ENCODE peak calls at places on chromosomes 16 and 17, in six cellular contexts. F is GM13976, Y is suprapubic skin, D is T-helper 9 cell, H is SK-MEL-5, X is ELR. I is an unnamed sample.

GRCh38 chr16:81499576-81500380 is 55.2 kb downstream of the CMIP start:
- DNase-seq in F (no peak), Y (no peak), D (no peak), H (no peak), X (no peak), I (no peak)

GRCh38 chr17:4272213-4272975 is 8.6 kb upstream of the ANKFY1 start:
- DNase-seq in F (no peak), Y (no peak), D (no peak), H (no peak), X (no peak), I (no peak)

GRCh38 chr17:42402121-42402516 is 13.9 kb upstream of the STAT3 start:
- DNase-seq in F (no peak), Y (no peak), D (no peak), H (no peak), X (peak; percentile 62), I (no peak)

GRCh38 chr16:600781-601180 is 10.9 kb downstream of the RAB40C start:
- DNase-seq in F (no peak), Y (no peak), D (no peak), H (peak; percentile 52), X (no peak), I (no peak)

GRCh38 chr16:22198547-22199293 is 7.4 kb upstream of the EEF2K start:
- DNase-seq in F (peak; percentile 51), Y (no peak), D (no peak), H (no peak), X (peak; percentile 29), I (no peak)

GRCh38 chr16:75096730-75097129 is 19.9 kb downstream of the LDHD start:
- DNase-seq in F (no peak), Y (no peak), D (no peak), H (peak; percentile 20), X (peak; percentile 23), I (no peak)

GRCh38 chr16:56776562-56776961 is 46.6 kb downstream of the NUP93 start:
- DNase-seq in F (no peak), Y (no peak), D (no peak), H (no peak), X (no peak), I (no peak)

GRCh38 chr17:70636517-70637133 is 467.3 kb downstream of the KCNJ2 start:
- DNase-seq in F (peak; percentile 34), Y (no peak), D (no peak), H (peak; percentile 85), X (peak; percentile 67), I (no peak)

GRCh38 chr16:85366031-85366763 is 246.9 kb upstream of the GSE1 start:
- DNase-seq in F (no peak), Y (peak; percentile 60), D (no peak), H (no peak), X (no peak), I (no peak)

GRCh38 chr17:78986048-78986648 is 6.4 kb upstream of the LGALS3BP start:
- DNase-seq in F (no peak), Y (no peak), D (no peak), H (peak; percentile 88), X (peak; percentile 43), I (no peak)

GRCh38 chr16:47888142-47888541 is 267.7 kb downstream of the ABCC12 start:
- DNase-seq in F (no peak), Y (no peak), D (no peak), H (no peak), X (peak; percentile 79), I (no peak)

GRCh38 chr17:47699536-47699840 is 5.5 kb downstream of the TBKBP1 start:
- DNase-seq in F (no peak), Y (no peak), D (no peak), H (no peak), X (no peak), I (no peak)

GRCh38 chr17:60383379-60383778 is 8.6 kb downstream of the USP32 start:
- DNase-seq in F (no peak), Y (no peak), D (no peak), H (no peak), X (no peak), I (no peak)

GRCh38 chr16:82761858-82762257 is 135.1 kb downstream of the CDH13 start:
- DNase-seq in F (no peak), Y (no peak), D (no peak), H (no peak), X (peak; percentile 42), I (no peak)

GRCh38 chr16:56603589-56603988 is 4.8 kb upstream of the MT2A start:
- DNase-seq in F (no peak), Y (no peak), D (no peak), H (peak; percentile 53), X (peak; percentile 74), I (no peak)

GRCh38 chr17:14297161-14297851 is 3.6 kb upstream of the HS3ST3B1 start:
- DNase-seq in F (no peak), Y (peak; percentile 62), D (no peak), H (peak; percentile 8), X (peak; percentile 70), I (no peak)

GRCh38 chr16:58200398-58200797 is 2.5 kb upstream of the CSNK2A2 start:
- DNase-seq in F (no peak), Y (no peak), D (no peak), H (no peak), X (no peak), I (no peak)

GRCh38 chr16:64983983-64984382 is 137.9 kb downstream of the CDH11 start:
- DNase-seq in F (no peak), Y (no peak), D (no peak), H (peak; percentile 76), X (peak; percentile 46), I (no peak)

GRCh38 chr17:71331754-71332153 is 789.1 kb upstream of the SOX9 start:
- DNase-seq in F (no peak), Y (no peak), D (no peak), H (no peak), X (no peak), I (no peak)

GRCh38 chr17:35898283-35899070 is 18.3 kb upstream of the CCL5 start:
- DNase-seq in F (no peak), Y (no peak), D (no peak), H (no peak), X (peak; percentile 17), I (no peak)

GRCh38 chr17:57097832-57098421 is 12.9 kb downstream of the AKAP1 start:
- DNase-seq in F (no peak), Y (no peak), D (no peak), H (peak; percentile 43), X (peak; percentile 61), I (no peak)

GRCh38 chr17:28379814-28380571 is 8.5 kb downstream of the SARM1 start:
- DNase-seq in F (no peak), Y (no peak), D (no peak), H (no peak), X (peak; percentile 96), I (no peak)

GRCh38 chr16:2584742-2585650 is 47.2 kb downstream of the PDPK1 start:
- DNase-seq in F (no peak), Y (no peak), D (no peak), H (no peak), X (no peak), I (no peak)

GRCh38 chr17:36641877-36642845 is 40.8 kb downstream of the MRM1 start:
- DNase-seq in F (no peak), Y (no peak), D (no peak), H (no peak), X (no peak), I (no peak)

GRCh38 chr17:40850287-40850972 is 16.6 kb downstream of the KRT12 start:
- DNase-seq in F (no peak), Y (no peak), D (no peak), H (no peak), X (peak; percentile 53), I (no peak)

GRCh38 chr16:77191259-77191969 is 424 bp downstream of the MON1B start:
- DNase-seq in F (no peak), Y (no peak), D (peak; percentile 19), H (no peak), X (peak; percentile 32), I (no peak)

GRCh38 chr16:54116126-54116525 is 170.5 kb downstream of the IRX3 start:
- DNase-seq in F (no peak), Y (no peak), D (no peak), H (no peak), X (no peak), I (no peak)

GRCh38 chr16:24975428-24975889 is 39.7 kb downstream of the ARHGAP17 start:
- DNase-seq in F (peak; percentile 64), Y (no peak), D (no peak), H (no peak), X (peak; percentile 43), I (no peak)

GRCh38 chr16:6484121-6484520 is 848.5 kb upstream of the RBFOX1 start:
- DNase-seq in F (no peak), Y (no peak), D (no peak), H (no peak), X (no peak), I (no peak)